ENCODE peak calls at places on chromosomes 5 and 9, in eight cellular contexts. G, L, B, F, Y, W, P and A are unnamed samples.
A peak's percentile ranks its signal among the peaks of the same experiment; 100 is the strongest.

GRCh38 chr9:21031091-21031817 is at the start of gene HACD4:
- DNase-seq in G (no peak), L (peak; percentile 60), B (no peak), F (no peak), Y (peak; percentile 62), W (peak; percentile 49), P (peak; percentile 57), A (peak; percentile 18)

GRCh38 chr5:25255128-25255527 is 610.4 kb upstream of the CDH10 start:
- DNase-seq in G (no peak), L (no peak), B (no peak), F (no peak), Y (no peak), W (no peak), P (no peak), A (no peak)

GRCh38 chr5:53942724-53943123 is 367.6 kb downstream of the ARL15 start:
- DNase-seq in G (no peak), L (no peak), B (peak; percentile 18), F (no peak), Y (no peak), W (peak; percentile 54), P (peak; percentile 88), A (peak; percentile 55)

GRCh38 chr9:22052376-22052945 is 43.4 kb upstream of the CDKN2B start:
- DNase-seq in G (peak; percentile 63), L (no peak), B (no peak), F (no peak), Y (peak; percentile 31), W (peak; percentile 96), P (peak; percentile 98), A (no peak)

GRCh38 chr5:143514915-143515314 is 111.4 kb upstream of the NR3C1 start:
- DNase-seq in G (peak; percentile 71), L (no peak), B (no peak), F (no peak), Y (no peak), W (peak; percentile 78), P (no peak), A (no peak)

GRCh38 chr5:105952875-105953274 is 1717.9 kb downstream of the EFNA5 start:
- DNase-seq in G (peak; percentile 94), L (no peak), B (no peak), F (peak; percentile 92), Y (no peak), W (no peak), P (peak; percentile 45), A (peak; percentile 91)

GRCh38 chr9:71737455-71737854 is 30.9 kb downstream of the CEMIP2 start:
- DNase-seq in G (no peak), L (no peak), B (peak; percentile 34), F (no peak), Y (no peak), W (no peak), P (peak; percentile 64), A (no peak)

GRCh38 chr9:602716-603115 is 238.8 kb upstream of the DMRT1 start:
- DNase-seq in G (no peak), L (no peak), B (no peak), F (no peak), Y (no peak), W (no peak), P (no peak), A (no peak)

GRCh38 chr5:23684103-23684502 is 176.7 kb downstream of the PRDM9 start:
- DNase-seq in G (no peak), L (no peak), B (no peak), F (no peak), Y (no peak), W (no peak), P (no peak), A (no peak)

GRCh38 chr5:35159370-35159742 is 70.9 kb downstream of the PRLR start:
- DNase-seq in G (peak; percentile 38), L (no peak), B (no peak), F (no peak), Y (no peak), W (peak; percentile 47), P (no peak), A (no peak)

GRCh38 chr9:130633336-130634190 is 30.8 kb upstream of the PRDM12 start:
- DNase-seq in G (no peak), L (no peak), B (no peak), F (no peak), Y (no peak), W (no peak), P (no peak), A (no peak)

GRCh38 chr5:60185230-60186104 is 291.9 kb upstream of the PDE4D start:
- DNase-seq in G (no peak), L (no peak), B (no peak), F (no peak), Y (no peak), W (no peak), P (peak; percentile 7), A (peak; percentile 16)

GRCh38 chr5:96093890-96094381 is 132.3 kb upstream of the ELL2 start:
- DNase-seq in G (no peak), L (no peak), B (peak; percentile 53), F (no peak), Y (no peak), W (peak; percentile 43), P (peak; percentile 92), A (no peak)

GRCh38 chr9:89525673-89526374 is 27.9 kb upstream of the SEMA4D start:
- DNase-seq in G (no peak), L (no peak), B (no peak), F (no peak), Y (no peak), W (no peak), P (no peak), A (no peak)

GRCh38 chr5:135864503-135865443 is 30.3 kb downstream of the SLC25A48 start:
- DNase-seq in G (no peak), L (no peak), B (no peak), F (no peak), Y (no peak), W (no peak), P (no peak), A (no peak)

GRCh38 chr5:179292681-179293080 is 52.6 kb downstream of the ADAMTS2 start:
- DNase-seq in G (no peak), L (no peak), B (no peak), F (no peak), Y (no peak), W (no peak), P (no peak), A (no peak)